ENCODE peak calls at places on chromosomes 6 and 20, in five cellular contexts. One of them, this sample, is unnamed.
A peak's percentile ranks its signal among the peaks of the same experiment; 100 is the strongest.

GRCh38 chr6:147341486-147341885 is 137.3 kb downstream of the STXBP5 start:
- DNase-seq in uterus: no peak
- DNase-seq in GM12891: no peak
- DNase-seq in body of pancreas: no peak
- DNase-seq in IMR-90: no peak
- DNase-seq in this sample: no peak

GRCh38 chr6:154938245-154938583 is 56.9 kb upstream of the TIAM2 start:
- DNase-seq in GM12891: no peak
- DNase-seq in IMR-90: no peak
- DNase-seq in body of pancreas: peak; percentile 54
- DNase-seq in uterus: no peak
- DNase-seq in this sample: no peak

GRCh38 chr6:146861029-146861563 is 262.3 kb downstream of the ADGB start:
- DNase-seq in IMR-90: no peak
- DNase-seq in body of pancreas: no peak
- DNase-seq in GM12891: no peak
- DNase-seq in uterus: no peak
- DNase-seq in this sample: no peak

GRCh38 chr6:77403424-77403823 is 59.9 kb downstream of the HTR1B start:
- DNase-seq in uterus: no peak
- DNase-seq in GM12891: no peak
- DNase-seq in body of pancreas: no peak
- DNase-seq in IMR-90: peak; percentile 55
- DNase-seq in this sample: no peak

GRCh38 chr6:97594834-97595233 is 311.8 kb upstream of the MMS22L start:
- DNase-seq in IMR-90: peak; percentile 84
- DNase-seq in uterus: no peak
- DNase-seq in GM12891: no peak
- DNase-seq in body of pancreas: no peak
- DNase-seq in this sample: peak; percentile 12

GRCh38 chr6:45031601-45032000 is 296.5 kb upstream of the RUNX2 start:
- DNase-seq in uterus: no peak
- DNase-seq in GM12891: no peak
- DNase-seq in IMR-90: no peak
- DNase-seq in body of pancreas: no peak
- DNase-seq in this sample: no peak

GRCh38 chr6:7911345-7911725 is 747 bp upstream of the TXNDC5 start:
- DNase-seq in GM12891: no peak
- DNase-seq in uterus: no peak
- DNase-seq in IMR-90: no peak
- DNase-seq in body of pancreas: no peak
- DNase-seq in this sample: no peak

GRCh38 chr6:10465633-10466499 is 51.0 kb upstream of the TFAP2A start:
- DNase-seq in IMR-90: peak; percentile 28
- DNase-seq in GM12891: no peak
- DNase-seq in body of pancreas: peak; percentile 16
- DNase-seq in uterus: no peak
- DNase-seq in this sample: no peak

GRCh38 chr20:4272225-4272624 is 256.9 kb upstream of the RNF24 start:
- DNase-seq in IMR-90: no peak
- DNase-seq in uterus: no peak
- DNase-seq in GM12891: no peak
- DNase-seq in body of pancreas: no peak
- DNase-seq in this sample: no peak

GRCh38 chr6:41239467-41240159 is 11.5 kb downstream of the TREML4 start:
- DNase-seq in IMR-90: no peak
- DNase-seq in uterus: no peak
- DNase-seq in GM12891: no peak
- DNase-seq in body of pancreas: no peak
- DNase-seq in this sample: no peak

GRCh38 chr6:126075335-126076071 is 89.2 kb downstream of the TRMT11 start:
- DNase-seq in IMR-90: no peak
- DNase-seq in body of pancreas: no peak
- DNase-seq in GM12891: no peak
- DNase-seq in uterus: no peak
- DNase-seq in this sample: no peak

GRCh38 chr6:33070909-33071308 is 2.5 kb downstream of the HLA-DPA1 start:
- DNase-seq in GM12891: no peak
- DNase-seq in IMR-90: no peak
- DNase-seq in uterus: no peak
- DNase-seq in body of pancreas: no peak
- DNase-seq in this sample: no peak

GRCh38 chr6:48071833-48072232 is 39.2 kb downstream of the PTCHD4 start:
- DNase-seq in IMR-90: no peak
- DNase-seq in body of pancreas: no peak
- DNase-seq in GM12891: no peak
- DNase-seq in uterus: no peak
- DNase-seq in this sample: no peak

GRCh38 chr20:11935212-11935611 is 17.5 kb downstream of the BTBD3 start:
- DNase-seq in IMR-90: no peak
- DNase-seq in uterus: no peak
- DNase-seq in body of pancreas: no peak
- DNase-seq in GM12891: no peak
- DNase-seq in this sample: no peak

GRCh38 chr6:148413321-148414094 is 70.9 kb downstream of the SASH1 start:
- DNase-seq in IMR-90: no peak
- DNase-seq in body of pancreas: no peak
- DNase-seq in uterus: no peak
- DNase-seq in GM12891: no peak
- DNase-seq in this sample: no peak

GRCh38 chr6:144053601-144054000 is 41.8 kb downstream of the SF3B5 start:
- DNase-seq in body of pancreas: no peak
- DNase-seq in GM12891: no peak
- DNase-seq in IMR-90: no peak
- DNase-seq in uterus: no peak
- DNase-seq in this sample: no peak

GRCh38 chr6:43076093-43076927 is at the start of gene PTK7:
- DNase-seq in uterus: peak; percentile 79
- DNase-seq in IMR-90: peak; percentile 54
- DNase-seq in body of pancreas: peak; percentile 71
- DNase-seq in GM12891: no peak
- DNase-seq in this sample: peak; percentile 68

GRCh38 chr20:22575087-22575721 is 9.2 kb downstream of the FOXA2 start:
- DNase-seq in body of pancreas: no peak
- DNase-seq in GM12891: no peak
- DNase-seq in IMR-90: no peak
- DNase-seq in uterus: no peak
- DNase-seq in this sample: no peak

GRCh38 chr20:8183526-8183925 is 51.5 kb downstream of the PLCB1 start:
- DNase-seq in IMR-90: peak; percentile 28
- DNase-seq in GM12891: no peak
- DNase-seq in body of pancreas: no peak
- DNase-seq in uterus: no peak
- DNase-seq in this sample: no peak

GRCh38 chr6:100347901-100348550 is 116.7 kb downstream of the SIM1 start:
- DNase-seq in IMR-90: peak; percentile 83
- DNase-seq in GM12891: no peak
- DNase-seq in body of pancreas: no peak
- DNase-seq in uterus: no peak
- DNase-seq in this sample: no peak

GRCh38 chr6:3230275-3231212 is 3.1 kb upstream of the TUBB2B start:
- DNase-seq in GM12891: no peak
- DNase-seq in uterus: no peak
- DNase-seq in IMR-90: peak; percentile 34
- DNase-seq in body of pancreas: no peak
- DNase-seq in this sample: no peak

GRCh38 chr6:65787787-65788186 is 80.8 kb upstream of the EYS start:
- DNase-seq in uterus: no peak
- DNase-seq in body of pancreas: no peak
- DNase-seq in GM12891: no peak
- DNase-seq in IMR-90: no peak
- DNase-seq in this sample: no peak

GRCh38 chr6:20688710-20689500 is 154.6 kb downstream of the CDKAL1 start:
- DNase-seq in GM12891: peak; percentile 9
- DNase-seq in IMR-90: peak; percentile 71
- DNase-seq in uterus: no peak
- DNase-seq in body of pancreas: no peak
- DNase-seq in this sample: no peak
- TF ChIP-seq POLR2A in GM12891: peak; percentile 65
- TF ChIP-seq POLR2A in IMR-90: no peak
- TF ChIP-seq POLR2A in uterus: no peak
- TF ChIP-seq POLR2A in body of pancreas: no peak
- TF ChIP-seq POLR2A in this sample: no peak

GRCh38 chr20:54067606-54068174 is 2.7 kb downstream of the BCAS1 start:
- DNase-seq in uterus: no peak
- DNase-seq in body of pancreas: peak; percentile 97
- DNase-seq in IMR-90: no peak
- DNase-seq in GM12891: no peak
- DNase-seq in this sample: no peak

GRCh38 chr20:54068495-54068894 is 1.9 kb downstream of the BCAS1 start:
- DNase-seq in uterus: no peak
- DNase-seq in body of pancreas: no peak
- DNase-seq in IMR-90: no peak
- DNase-seq in GM12891: no peak
- DNase-seq in this sample: no peak

GRCh38 chr20:54068966-54069365 is 1.4 kb downstream of the BCAS1 start:
- DNase-seq in GM12891: no peak
- DNase-seq in body of pancreas: no peak
- DNase-seq in IMR-90: no peak
- DNase-seq in uterus: no peak
- DNase-seq in this sample: no peak

GRCh38 chr20:54069501-54069971 is 858 bp downstream of the BCAS1 start:
- DNase-seq in uterus: no peak
- DNase-seq in body of pancreas: no peak
- DNase-seq in GM12891: no peak
- DNase-seq in IMR-90: no peak
- DNase-seq in this sample: no peak

GRCh38 chr20:54070187-54070987 is at the start of gene BCAS1:
- DNase-seq in body of pancreas: peak; percentile 76
- DNase-seq in IMR-90: no peak
- DNase-seq in uterus: no peak
- DNase-seq in GM12891: no peak
- DNase-seq in this sample: no peak
- TF ChIP-seq POLR2A in body of pancreas: no peak
- TF ChIP-seq POLR2A in IMR-90: no peak
- TF ChIP-seq POLR2A in uterus: no peak
- TF ChIP-seq POLR2A in GM12891: no peak
- TF ChIP-seq POLR2A in this sample: no peak

GRCh38 chr6:11788043-11788442 is 9.4 kb upstream of the ADTRP start:
- DNase-seq in uterus: no peak
- DNase-seq in GM12891: no peak
- DNase-seq in IMR-90: no peak
- DNase-seq in body of pancreas: no peak
- DNase-seq in this sample: no peak

GRCh38 chr6:11785449-11785951 is 6.9 kb upstream of the ADTRP start:
- DNase-seq in GM12891: no peak
- DNase-seq in body of pancreas: peak; percentile 52
- DNase-seq in uterus: no peak
- DNase-seq in IMR-90: no peak
- DNase-seq in this sample: no peak

GRCh38 chr6:11784341-11784740 is 5.7 kb upstream of the ADTRP start:
- DNase-seq in uterus: no peak
- DNase-seq in GM12891: no peak
- DNase-seq in IMR-90: no peak
- DNase-seq in body of pancreas: no peak
- DNase-seq in this sample: no peak

GRCh38 chr6:11783524-11784064 is 5.0 kb upstream of the ADTRP start:
- DNase-seq in GM12891: no peak
- DNase-seq in IMR-90: no peak
- DNase-seq in uterus: no peak
- DNase-seq in body of pancreas: no peak
- DNase-seq in this sample: no peak

DNA sequence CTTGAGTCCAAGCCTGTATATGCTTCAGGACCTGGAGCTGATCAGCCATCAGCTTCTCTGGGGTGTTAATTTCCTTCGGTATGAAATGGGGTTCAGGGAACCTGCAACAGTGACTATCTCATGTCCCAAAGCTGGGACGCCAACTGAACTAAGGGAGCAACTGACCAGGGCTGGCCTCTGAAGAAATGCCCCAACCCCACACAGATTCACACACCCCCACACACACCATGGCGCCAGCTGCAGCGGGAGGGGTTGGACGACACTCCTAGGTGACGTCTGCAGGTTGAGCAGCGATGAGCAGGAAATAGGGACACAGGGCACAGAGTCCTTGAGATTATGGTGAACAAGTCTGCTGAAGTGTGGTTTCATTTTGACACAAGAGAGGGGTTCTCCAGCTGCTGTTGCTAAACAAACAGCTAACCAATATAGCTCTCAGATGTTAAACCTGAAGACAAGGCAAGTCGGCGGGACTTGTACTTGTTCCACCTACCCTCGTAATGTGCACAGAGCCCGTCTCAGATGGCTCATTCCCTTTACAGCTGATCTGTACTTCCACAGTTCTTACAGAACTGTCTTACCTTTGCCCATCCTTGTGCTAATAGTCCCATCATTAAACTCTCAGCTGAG is 7.5 kb upstream of the ADTRP start:
- DNase-seq in body of pancreas: peak; percentile 35
- DNase-seq in IMR-90: no peak
- DNase-seq in GM12891: peak; percentile 38
- DNase-seq in uterus: no peak
- DNase-seq in this sample: no peak
- TF ChIP-seq POLR2A in body of pancreas: no peak
- TF ChIP-seq POLR2A in IMR-90: no peak
- TF ChIP-seq POLR2A in GM12891: no peak
- TF ChIP-seq POLR2A in uterus: no peak
- TF ChIP-seq POLR2A in this sample: no peak

GRCh38 chr20:63337786-63338420 is 23.2 kb downstream of the CHRNA4 start:
- DNase-seq in GM12891: no peak
- DNase-seq in uterus: no peak
- DNase-seq in body of pancreas: no peak
- DNase-seq in IMR-90: no peak
- DNase-seq in this sample: no peak

GRCh38 chr20:63334356-63334755 is 26.8 kb downstream of the CHRNA4 start:
- DNase-seq in uterus: no peak
- DNase-seq in body of pancreas: no peak
- DNase-seq in GM12891: no peak
- DNase-seq in IMR-90: no peak
- DNase-seq in this sample: no peak

GRCh38 chr20:63335711-63336110 is 25.4 kb downstream of the CHRNA4 start:
- DNase-seq in body of pancreas: no peak
- DNase-seq in uterus: no peak
- DNase-seq in GM12891: no peak
- DNase-seq in IMR-90: no peak
- DNase-seq in this sample: peak; percentile 15

GRCh38 chr20:63333241-63333836 is 27.8 kb downstream of the CHRNA4 start:
- DNase-seq in IMR-90: no peak
- DNase-seq in uterus: no peak
- DNase-seq in body of pancreas: no peak
- DNase-seq in GM12891: no peak
- DNase-seq in this sample: no peak

GRCh38 chr20:63336232-63336752 is 24.9 kb downstream of the CHRNA4 start:
- DNase-seq in body of pancreas: no peak
- DNase-seq in IMR-90: no peak
- DNase-seq in GM12891: no peak
- DNase-seq in uterus: no peak
- DNase-seq in this sample: no peak
- TF ChIP-seq POLR2A in body of pancreas: no peak
- TF ChIP-seq POLR2A in IMR-90: no peak
- TF ChIP-seq POLR2A in GM12891: no peak
- TF ChIP-seq POLR2A in uterus: no peak
- TF ChIP-seq POLR2A in this sample: no peak

DNA sequence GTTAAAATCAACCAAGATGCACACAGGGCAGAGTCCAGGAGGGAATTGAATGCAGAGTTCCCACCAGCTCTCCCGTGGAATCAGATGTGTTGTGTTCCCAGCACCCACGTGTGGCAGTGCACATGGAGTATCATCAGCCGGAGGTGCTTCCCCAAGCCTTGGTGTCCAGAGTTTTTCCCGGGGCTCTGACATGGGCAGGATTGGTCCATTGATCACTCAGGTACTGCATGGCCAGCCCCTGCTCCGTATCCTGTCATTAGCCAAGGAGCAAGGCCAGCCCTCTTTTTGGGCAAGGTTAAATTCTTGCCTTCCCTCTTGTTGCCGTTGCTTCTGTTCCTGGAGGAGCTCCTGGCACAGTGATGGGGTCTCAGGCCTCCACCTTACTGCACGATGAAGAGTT is 28.6 kb upstream of the SLC22A1 start:
- DNase-seq in body of pancreas: no peak
- DNase-seq in uterus: no peak
- DNase-seq in IMR-90: no peak
- DNase-seq in GM12891: no peak
- DNase-seq in this sample: no peak
- TF ChIP-seq POLR2A in body of pancreas: no peak
- TF ChIP-seq POLR2A in uterus: no peak
- TF ChIP-seq POLR2A in IMR-90: no peak
- TF ChIP-seq POLR2A in GM12891: no peak
- TF ChIP-seq POLR2A in this sample: no peak